ENCODE peak calls at places on chromosomes 4 and X, in four cellular contexts. K is kidney epithelial cell, B is cardiac muscle cell, Y is MM.1S. Q is an unnamed sample. For H3K36me3, the result is how much of the 10 kb centered on the place peaks cover.

GRCh38 chrX:129655547-129656248 is 942 bp upstream of the APLN start:
- DNase-seq in K (no peak), B (peak), Y (peak), Q (no peak)

GRCh38 chrX:10030570-10030969 is 63.4 kb downstream of the CLDN34 start:
- DNase-seq in K (peak), B (no peak), Y (no peak), Q (no peak)

GRCh38 chr4:148395771-148396170 is 46.4 kb downstream of the NR3C2 start:
- DNase-seq in K (no peak), B (no peak), Y (no peak), Q (no peak)

GRCh38 chr4:7571001-7571400 is 136.3 kb upstream of the PSAPL1 start:
- DNase-seq in K (no peak), B (no peak), Y (no peak), Q (no peak)

GRCh38 chr4:7911044-7911578 is 28.6 kb downstream of the AFAP1 start:
- DNase-seq in K (no peak), B (peak), Y (no peak), Q (no peak)

GRCh38 chrX:21972721-21973120 is 32.2 kb downstream of the SMS start:
- DNase-seq in K (no peak), B (no peak), Y (no peak), Q (no peak)

GRCh38 chrX:110123331-110123782 is 120.4 kb downstream of the TMEM164 start:
- DNase-seq in K (no peak), B (no peak), Y (no peak), Q (no peak)

GRCh38 chrX:5575407-5575806 is 653.3 kb downstream of the NLGN4X start:
- DNase-seq in K (no peak), B (no peak), Y (no peak), Q (no peak)

GRCh38 chr4:133247861-133248260 is 98.8 kb downstream of the PCDH10 start:
- DNase-seq in K (no peak), B (no peak), Y (no peak), Q (no peak)

GRCh38 chrX:107429090-107429489 is 20.4 kb upstream of the FRMPD3 start:
- DNase-seq in K (no peak), B (peak), Y (peak), Q (no peak)

GRCh38 chr4:47774078-47774477 is 63.8 kb downstream of the CORIN start:
- DNase-seq in K (no peak), B (no peak), Y (no peak), Q (no peak)

GRCh38 chr4:153234923-153235322 is 30.7 kb downstream of the TRIM2 start:
- DNase-seq in K (no peak), B (no peak), Y (no peak), Q (no peak)

GRCh38 chrX:8037593-8038348 is 110.6 kb upstream of the PNPLA4 start:
- DNase-seq in K (no peak), B (no peak), Y (peak), Q (no peak)

GRCh38 chrX:115679460-115679859 is 118.5 kb downstream of the PLS3 start:
- DNase-seq in K (no peak), B (peak), Y (no peak), Q (no peak)

GRCh38 chrX:132257116-132257515 is 37.9 kb upstream of the RAP2C start:
- DNase-seq in K (no peak), B (no peak), Y (no peak), Q (no peak)

GRCh38 chr4:5895287-5895686 is 2.4 kb upstream of the CRMP1 start:
- DNase-seq in K (no peak), B (no peak), Y (no peak), Q (no peak)

GRCh38 chrX:3599787-3600465 is 113.5 kb downstream of the PRKX start:
- DNase-seq in K (no peak), B (no peak), Y (no peak), Q (no peak)

GRCh38 chr4:151808120-151808529 is 47.3 kb upstream of the GATB start:
- DNase-seq in K (no peak), B (peak), Y (no peak), Q (no peak)

GRCh38 chr4:114398386-114398785 is 200.2 kb upstream of the UGT8 start:
- DNase-seq in K (peak), B (no peak), Y (no peak), Q (no peak)

GRCh38 chr4:38768968-38769394 is 13.8 kb downstream of the TLR10 start:
- DNase-seq in K (no peak), B (no peak), Y (no peak), Q (no peak)

GRCh38 chrX:120664081-120664480 is 34.2 kb upstream of the C1GALT1C1 start:
- DNase-seq in K (no peak), B (no peak), Y (peak), Q (peak)

GRCh38 chrX:20300822-20301221 is 34.1 kb upstream of the RPS6KA3 start:
- DNase-seq in K (no peak), B (no peak), Y (no peak), Q (no peak)

GRCh38 chrX:119512145-119512800 is 44.0 kb downstream of the SLC25A5 start:
- DNase-seq in K (peak), B (peak), Y (peak), Q (peak)

GRCh38 chr4:184448828-184449227 is 25.5 kb downstream of the IRF2 start:
- DNase-seq in K (no peak), B (no peak), Y (peak), Q (peak)

GRCh38 chr4:2852481-2852881 is 8.8 kb downstream of the ADD1 start:
- DNase-seq in K (no peak), B (no peak), Y (no peak), Q (peak)

GRCh38 chrX:68666580-68666979 is 19.1 kb downstream of the STARD8 start:
- DNase-seq in K (no peak), B (no peak), Y (no peak), Q (no peak)

GRCh38 chr4:107654694-107655093 is 65.3 kb downstream of the PAPSS1 start:
- DNase-seq in K (no peak), B (peak), Y (no peak), Q (no peak)
- TF ChIP-seq CTCF in K (no peak), B (no peak), Y (no peak), Q (no peak)

GRCh38 chrX:12269484-12269883 is 131.2 kb downstream of the FRMPD4 start:
- DNase-seq in K (no peak), B (no peak), Y (no peak), Q (no peak)
- H3K36me3 ChIP-seq in K (under half), B (under half), Y (under half), Q (under half)

GRCh38 chr4:76987685-76988084 is 38.1 kb downstream of the SEPTIN11 start:
- DNase-seq in K (no peak), B (no peak), Y (no peak), Q (no peak)
- H3K4me3 ChIP-seq in K (no peak), B (no peak), Y (peak), Q (no peak)

GRCh38 chr4:122762520-122762919 is 30.0 kb downstream of the BBS12 start:
- DNase-seq in K (no peak), B (no peak), Y (no peak), Q (no peak)

GRCh38 chr4:122755675-122756074 is 23.2 kb downstream of the BBS12 start:
- DNase-seq in K (no peak), B (no peak), Y (no peak), Q (no peak)

GRCh38 chr4:122758033-122758432 is 25.5 kb downstream of the BBS12 start:
- DNase-seq in K (no peak), B (peak), Y (peak), Q (no peak)

GRCh38 chr4:122762966-122763716 is 30.6 kb downstream of the BBS12 start:
- DNase-seq in K (no peak), B (no peak), Y (no peak), Q (no peak)

GRCh38 chr4:122759639-122760310 is 27.3 kb downstream of the BBS12 start:
- DNase-seq in K (no peak), B (no peak), Y (no peak), Q (no peak)
- TF ChIP-seq CTCF in K (peak), B (peak), Y (peak), Q (no peak)